ENCODE peak calls at places on chromosomes 7 and 10, in eight cellular contexts. O is pancreas; F is fibroblast of the aortic adventitia; K is upper lobe of right lung; X is HepG2; A is astrocyte of the cerebellum; W is CD8-positive, alpha-beta T cell; I is SK-N-SH. V is an unnamed sample.

GRCh38 chr7:145016068-145016467 is 180.2 kb upstream of the TPK1 start:
- DNase-seq in F (no peak), X (no peak), K (no peak), W (no peak), A (no peak), I (no peak), O (no peak), V (no peak)

GRCh38 chr10:86110156-86110786 is 256.3 kb downstream of the GRID1 start:
- DNase-seq in W (no peak), O (no peak), X (no peak), A (no peak), I (no peak), K (no peak), F (no peak), V (no peak)

GRCh38 chr7:53398566-53398965 is 363.1 kb downstream of the POM121L12 start:
- DNase-seq in K (no peak), A (no peak), X (no peak), O (no peak), W (no peak), I (no peak), F (no peak), V (no peak)

GRCh38 chr7:54932818-54933543 is 85.8 kb upstream of the EGFR start:
- DNase-seq in W (no peak), I (peak), X (peak), K (peak), A (peak), F (peak), O (peak), V (peak)

GRCh38 chr7:151645311-151645710 is 125.6 kb upstream of the RHEB start:
- DNase-seq in A (no peak), W (no peak), O (no peak), I (no peak), X (no peak), F (no peak), K (no peak), V (no peak)

GRCh38 chr10:31867646-31868045 is 61.0 kb downstream of the ARHGAP12 start:
- DNase-seq in W (no peak), K (no peak), A (no peak), X (no peak), I (no peak), O (no peak), F (peak), V (no peak)

GRCh38 chr7:108287857-108288256 is 157.7 kb upstream of the LAMB4 start:
- DNase-seq in A (no peak), X (no peak), F (no peak), I (no peak), K (no peak), O (no peak), W (no peak), V (no peak)

GRCh38 chr7:80940539-80941205 is 21.8 kb upstream of the SEMA3C start:
- DNase-seq in O (no peak), X (no peak), W (no peak), A (no peak), I (no peak), K (no peak), F (peak), V (no peak)

GRCh38 chr7:104156842-104157277 is 51.0 kb downstream of the ORC5 start:
- DNase-seq in O (no peak), K (no peak), W (no peak), X (peak), F (peak), A (peak), I (peak), V (no peak)

GRCh38 chr7:38929460-38930171 is 20.6 kb upstream of the VPS41 start:
- DNase-seq in O (no peak), X (no peak), W (no peak), F (no peak), K (no peak), I (no peak), A (no peak), V (no peak)

GRCh38 chr7:92461027-92462003 is 14.0 kb downstream of the GATAD1 start:
- DNase-seq in X (peak), F (peak), O (no peak), I (peak), W (no peak), A (peak), K (no peak), V (peak)

GRCh38 chr10:63766766-63767505 is 245.7 kb downstream of the REEP3 start:
- DNase-seq in O (no peak), W (no peak), X (peak), A (peak), K (no peak), I (no peak), F (peak), V (no peak)

GRCh38 chr7:97003262-97004236 is 1.8 kb upstream of the DLX6 start:
- DNase-seq in O (no peak), K (peak), W (no peak), A (no peak), I (peak), X (no peak), F (no peak), V (no peak)

GRCh38 chr10:88330174-88330573 is 252.9 kb downstream of the RNLS start:
- DNase-seq in I (no peak), O (no peak), F (no peak), X (no peak), W (no peak), A (no peak), K (no peak), V (no peak)

GRCh38 chr7:66921918-66922486 is 977 bp downstream of the TMEM248 start:
- DNase-seq in K (no peak), F (no peak), A (no peak), O (no peak), X (peak), W (no peak), I (peak), V (peak)

GRCh38 chr10:106863549-106863948 is 301.0 kb downstream of the SORCS1 start:
- DNase-seq in I (no peak), W (no peak), A (no peak), F (no peak), O (no peak), X (no peak), K (no peak), V (no peak)

GRCh38 chr7:29102554-29103151 is 43.7 kb downstream of the CPVL start:
- DNase-seq in X (peak), A (peak), I (peak), K (peak), W (no peak), O (no peak), F (peak), V (peak)

GRCh38 chr10:54402576-54402975 is 398.5 kb downstream of the PCDH15 start:
- DNase-seq in O (no peak), I (peak), K (no peak), W (no peak), X (peak), A (peak), F (no peak), V (no peak)

GRCh38 chr7:75814407-75814947 is 871 bp upstream of the CCL24 start:
- DNase-seq in A (no peak), X (no peak), K (no peak), O (no peak), W (no peak), F (no peak), I (no peak), V (peak)

GRCh38 chr7:90383422-90383821 is 19.8 kb upstream of the CLDN12 start:
- DNase-seq in A (no peak), W (no peak), O (no peak), X (no peak), I (no peak), F (peak), K (no peak), V (peak)

GRCh38 chr7:5295039-5296014 is 12.6 kb downstream of the SLC29A4 start:
- DNase-seq in O (no peak), F (no peak), X (no peak), I (no peak), K (no peak), W (no peak), A (no peak), V (no peak)

GRCh38 chr10:61627266-61627665 is 35.5 kb upstream of the CABCOCO1 start:
- DNase-seq in W (no peak), X (no peak), A (peak), K (no peak), O (no peak), I (no peak), F (no peak), V (peak)

GRCh38 chr7:11576340-11576739 is 255.7 kb downstream of the THSD7A start:
- DNase-seq in A (no peak), F (no peak), W (no peak), O (no peak), X (no peak), I (peak), K (no peak), V (no peak)

GRCh38 chr10:125538947-125539649 is 143.9 kb downstream of the TEX36 start:
- DNase-seq in A (no peak), X (no peak), K (no peak), F (no peak), I (peak), O (peak), W (no peak), V (no peak)

GRCh38 chr7:56121440-56121839 is 5.2 kb upstream of the NUPR2 start:
- DNase-seq in I (no peak), K (no peak), F (no peak), O (no peak), A (no peak), W (no peak), X (no peak), V (no peak)

GRCh38 chr10:20004087-20004523 is 187.9 kb downstream of the PLXDC2 start:
- DNase-seq in W (no peak), O (peak), K (peak), I (peak), A (peak), X (no peak), F (peak), V (no peak)

GRCh38 chr7:80027616-80028173 is 106.9 kb upstream of the GNAI1 start:
- DNase-seq in O (no peak), F (no peak), X (no peak), A (no peak), I (no peak), W (no peak), K (no peak), V (no peak)

GRCh38 chr10:21975378-21975990 is 28.0 kb downstream of the DNAJC1 start:
- DNase-seq in W (no peak), I (peak), X (peak), A (no peak), F (no peak), K (no peak), O (no peak), V (no peak)

GRCh38 chr7:114921636-114922150 is at the start of gene MDFIC:
- DNase-seq in K (no peak), F (peak), X (no peak), A (no peak), W (no peak), O (peak), I (peak), V (no peak)

GRCh38 chr10:122307669-122308486 is 36.8 kb downstream of the BTBD16 start:
- DNase-seq in K (no peak), I (no peak), A (peak), O (no peak), W (no peak), F (peak), X (no peak), V (peak)

GRCh38 chr10:12130237-12130872 is 878 bp downstream of the SEC61A2 start:
- DNase-seq in W (no peak), X (peak), A (peak), F (peak), K (no peak), I (peak), O (no peak), V (peak)

DNA sequence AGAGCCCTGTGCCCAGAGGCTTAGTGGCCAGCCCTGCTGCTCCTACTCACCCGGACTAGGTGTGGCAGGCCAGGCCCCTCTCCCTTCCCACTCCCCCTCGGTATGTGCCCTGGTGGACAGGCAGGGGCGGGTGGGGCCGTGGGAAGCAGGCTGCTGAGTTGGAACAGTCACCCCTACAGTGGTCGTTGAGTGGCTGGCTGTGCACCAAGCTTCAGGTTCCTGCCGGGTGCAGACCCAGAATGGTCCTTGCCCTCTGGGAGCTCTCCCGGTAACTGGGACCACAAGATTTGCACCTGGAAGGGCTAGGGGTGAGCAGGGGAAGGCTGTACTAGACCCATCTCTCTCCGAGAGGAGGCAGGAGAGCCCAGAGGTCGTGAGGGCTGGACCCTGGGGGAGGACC is 68.6 kb downstream of the ZMIZ1 start:
- DNase-seq in A (no peak), K (no peak), W (no peak), I (no peak), O (no peak), F (no peak), X (no peak), V (no peak)
- H3K4me3 ChIP-seq in A (no peak), K (no peak), W (peak), I (no peak), O (no peak), F (no peak), X (no peak), V (no peak)

GRCh38 chr7:1908823-1909420 is 238.8 kb downstream of the ELFN1 start:
- DNase-seq in I (peak), W (no peak), A (no peak), F (no peak), X (no peak), K (no peak), O (peak), V (no peak)

GRCh38 chr7:1910827-1911226 is 240.8 kb downstream of the ELFN1 start:
- DNase-seq in W (no peak), F (no peak), X (no peak), O (peak), A (no peak), I (no peak), K (no peak), V (no peak)

GRCh38 chr7:1907751-1908365 is 237.8 kb downstream of the ELFN1 start:
- DNase-seq in W (no peak), O (peak), I (no peak), A (no peak), F (no peak), K (no peak), X (no peak), V (no peak)

GRCh38 chr7:1910081-1910685 is 240.1 kb downstream of the ELFN1 start:
- DNase-seq in A (no peak), O (peak), F (no peak), W (no peak), X (no peak), I (no peak), K (no peak), V (no peak)

GRCh38 chr7:1909476-1909875 is 239.4 kb downstream of the ELFN1 start:
- DNase-seq in A (no peak), I (no peak), W (no peak), K (no peak), F (no peak), O (peak), X (no peak), V (no peak)
- TF ChIP-seq CTCF in A (no peak), I (no peak), W (no peak), K (no peak), F (no peak), O (no peak), X (no peak), V (no peak)

DNA sequence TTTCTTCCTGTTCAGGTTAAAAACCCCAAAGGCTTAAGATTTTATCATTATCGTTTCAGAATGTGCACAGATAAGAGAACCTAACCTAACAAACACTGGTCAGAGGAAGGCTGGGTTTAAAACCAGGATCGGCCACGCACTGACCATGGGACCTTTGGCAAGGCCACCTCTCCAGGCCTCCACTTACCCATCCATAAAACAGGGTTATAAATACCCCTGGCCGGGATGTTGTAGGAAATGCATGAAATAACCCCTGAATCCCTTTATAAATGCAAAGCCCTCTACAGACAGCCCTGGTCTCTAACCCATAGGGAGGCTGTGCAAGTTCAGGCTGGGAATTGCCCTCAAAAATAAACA is 418 bp downstream of the DEPP1 start:
- DNase-seq in I (no peak), W (no peak), A (no peak), K (no peak), O (no peak), X (no peak), F (no peak), V (no peak)
- H3K4me3 ChIP-seq in I (peak), W (no peak), A (peak), K (peak), O (peak), X (peak), F (peak), V (no peak)

GRCh38 chr7:77657427-77658331 is 38.6 kb upstream of the RSBN1L start:
- DNase-seq in W (no peak), X (peak), O (no peak), K (no peak), A (peak), I (peak), F (peak), V (peak)
- TF ChIP-seq CTCF in W (peak), X (peak), O (peak), K (peak), A (peak), I (peak), F (peak), V (peak)

GRCh38 chr7:106430535-106431455 is 146.0 kb upstream of the NAMPT start:
- DNase-seq in F (no peak), I (no peak), W (no peak), K (no peak), O (no peak), X (no peak), A (no peak), V (no peak)
- H3K4me3 ChIP-seq in F (no peak), I (no peak), W (no peak), K (no peak), O (no peak), X (no peak), A (no peak), V (no peak)

GRCh38 chr10:35481421-35481820 is 123.7 kb upstream of the GJD4 start:
- DNase-seq in K (no peak), I (no peak), O (no peak), W (no peak), X (no peak), F (no peak), A (no peak), V (no peak)

GRCh38 chr10:35480150-35480549 is 125.0 kb upstream of the GJD4 start:
- DNase-seq in F (no peak), X (peak), W (no peak), K (no peak), I (no peak), A (no peak), O (no peak), V (no peak)
- TF ChIP-seq CTCF in F (no peak), X (peak), W (no peak), K (no peak), I (no peak), A (no peak), O (no peak), V (no peak)

GRCh38 chr7:24842029-24842428 is 84.8 kb upstream of the GSDME start:
- DNase-seq in I (no peak), W (no peak), K (no peak), A (no peak), O (no peak), F (no peak), X (no peak), V (no peak)
- H3K4me3 ChIP-seq in I (no peak), W (no peak), K (no peak), A (no peak), O (no peak), F (no peak), X (no peak), V (no peak)

GRCh38 chr7:120334475-120334874 is 61.5 kb downstream of the KCND2 start:
- DNase-seq in I (no peak), A (no peak), W (no peak), F (no peak), K (no peak), O (no peak), X (no peak), V (no peak)

GRCh38 chr7:120332433-120332832 is 59.5 kb downstream of the KCND2 start:
- DNase-seq in O (no peak), A (no peak), F (no peak), W (no peak), X (no peak), I (no peak), K (no peak), V (no peak)

GRCh38 chr7:120337308-120337907 is 64.4 kb downstream of the KCND2 start:
- DNase-seq in A (no peak), F (peak), W (no peak), I (peak), O (no peak), X (peak), K (no peak), V (no peak)
- TF ChIP-seq CTCF in A (peak), F (peak), W (no peak), I (peak), O (peak), X (peak), K (peak), V (peak)

GRCh38 chr10:70441161-70441876 is at the start of gene NODAL:
- DNase-seq in A (no peak), X (no peak), I (peak), F (no peak), K (peak), W (no peak), O (peak), V (no peak)
- H3K4me3 ChIP-seq in A (peak), X (no peak), I (peak), F (no peak), K (peak), W (peak), O (no peak), V (no peak)

GRCh38 chr7:74544706-74545469 is 91.2 kb downstream of the GTF2IRD1 start:
- DNase-seq in O (peak), F (peak), I (peak), K (peak), W (no peak), X (peak), A (peak), V (peak)
- TF ChIP-seq CTCF in O (peak), F (peak), I (peak), K (peak), W (no peak), X (peak), A (peak), V (peak)

V was measured in foreskin fibroblast.